ENCODE peak calls at places on chromosomes 6 and 20, in ten cellular contexts. Z is caudate nucleus; Y is stimulated activated naive CD4-positive, alpha-beta T cell; Q is GM04503; I is fibroblast of lung; U is OCI-LY7; L is RPMI7951; O is body of pancreas; N is keratinocyte; M is psoas muscle. V is an unnamed sample.
A peak's percentile ranks its signal among the peaks of the same experiment; 100 is the strongest.

GRCh38 chr6:64049736-64050135 is 414.1 kb downstream of the PHF3 start:
- DNase-seq in U (no peak), I (no peak), Q (no peak), M (no peak), Z (peak; percentile 53), Y (no peak), N (no peak), L (no peak), O (no peak), V (no peak)

GRCh38 chr6:85498596-85499258 is 48.8 kb downstream of the NT5E start:
- DNase-seq in Q (no peak), L (peak; percentile 69), U (no peak), Y (peak; percentile 0), M (no peak), Z (no peak), I (peak; percentile 36), O (no peak), N (no peak), V (no peak)

GRCh38 chr6:69233195-69233524 is 563.6 kb downstream of the LMBRD1 start:
- DNase-seq in Q (no peak), Y (no peak), I (no peak), N (no peak), O (no peak), L (no peak), U (no peak), M (no peak), Z (no peak), V (no peak)

GRCh38 chr20:17858450-17859001 is 110.1 kb downstream of the SNX5 start:
- DNase-seq in L (no peak), N (no peak), M (no peak), Y (no peak), U (no peak), O (no peak), I (no peak), Z (no peak), Q (no peak), V (no peak)

GRCh38 chr6:135521431-135521830 is 23.9 kb upstream of the AHI1 start:
- DNase-seq in Y (no peak), Z (no peak), N (no peak), I (no peak), Q (no peak), O (no peak), L (peak; percentile 18), U (no peak), M (no peak), V (no peak)

GRCh38 chr6:81387163-81387562 is 365.3 kb downstream of the TENT5A start:
- DNase-seq in Z (no peak), Q (no peak), U (no peak), N (no peak), I (no peak), M (no peak), L (no peak), O (no peak), Y (no peak), V (no peak)

GRCh38 chr20:34792687-34793363 is 32.6 kb downstream of the NCOA6 start:
- DNase-seq in O (no peak), Z (no peak), Q (no peak), M (no peak), N (no peak), L (no peak), Y (no peak), I (no peak), U (no peak), V (no peak)

GRCh38 chr6:80132942-80133517 is 26.6 kb downstream of the BCKDHB start:
- DNase-seq in Q (no peak), I (peak; percentile 79), L (peak; percentile 45), N (peak; percentile 26), U (peak; percentile 8), Y (peak; percentile 8), M (no peak), Z (peak; percentile 83), O (peak; percentile 53), V (no peak)

GRCh38 chr6:12009904-12010634 is 2.0 kb upstream of the HIVEP1 start:
- DNase-seq in I (peak; percentile 54), Z (no peak), L (peak; percentile 67), U (no peak), N (no peak), Y (no peak), M (no peak), Q (peak; percentile 54), O (no peak), V (no peak)

GRCh38 chr20:3694864-3695263 is 13.1 kb upstream of the ADAM33 start:
- DNase-seq in M (no peak), I (no peak), Z (no peak), Y (no peak), Q (no peak), U (no peak), O (no peak), L (no peak), N (no peak), V (no peak)

GRCh38 chr6:14811760-14812428 is 434.0 kb upstream of the JARID2 start:
- DNase-seq in U (no peak), I (no peak), L (no peak), Z (no peak), Q (no peak), Y (no peak), M (no peak), O (no peak), N (no peak), V (no peak)

GRCh38 chr20:61744691-61745396 is 320.8 kb downstream of the TAF4 start:
- DNase-seq in N (no peak), Z (no peak), O (no peak), U (no peak), Y (no peak), Q (no peak), L (peak; percentile 27), M (peak; percentile 34), I (peak; percentile 62), V (no peak)

GRCh38 chr20:25984933-25985332 is 288.3 kb upstream of the ZNF337 start:
- DNase-seq in M (peak; percentile 69), L (peak; percentile 83), Q (peak; percentile 19), U (no peak), I (peak; percentile 31), Z (peak; percentile 75), N (no peak), Y (peak; percentile 15), O (peak; percentile 40), V (no peak)

GRCh38 chr6:131995924-131996323 is 44.8 kb upstream of the CCN2 start:
- DNase-seq in O (no peak), I (peak; percentile 77), Z (no peak), U (no peak), N (peak; percentile 23), L (peak; percentile 83), Q (peak; percentile 66), M (no peak), Y (no peak), V (no peak)

GRCh38 chr6:85111481-85112001 is 338.3 kb upstream of the NT5E start:
- DNase-seq in M (no peak), Z (no peak), N (no peak), L (peak; percentile 56), Q (no peak), I (peak; percentile 49), U (no peak), Y (no peak), O (no peak), V (no peak)

GRCh38 chr6:84432616-84433015 is 205.2 kb upstream of the CEP162 start:
- DNase-seq in N (no peak), U (no peak), M (no peak), Y (no peak), L (no peak), O (no peak), Z (no peak), I (peak; percentile 72), Q (no peak), V (no peak)

V was measured in Caco-2.